ENCODE peak calls at places on chromosomes 16 and 17, in ten cellular contexts. One of them, this sample, is unnamed. For H3K36me3, the result is how much of the 10 kb centered on the place peaks cover.

GRCh38 chr16:81710596-81710995 is 68.5 kb upstream of the PLCG2 start:
- DNase-seq in DND-41: no peak
- DNase-seq in CD8-positive, alpha-beta memory T cell: no peak
- DNase-seq in heart left ventricle: no peak
- DNase-seq in neural progenitor cell: peak
- DNase-seq in PC-9: no peak
- DNase-seq in heart right ventricle: no peak
- DNase-seq in mesendoderm: peak
- DNase-seq in esophagus muscularis mucosa: no peak
- DNase-seq in IMR-90: no peak
- DNase-seq in this sample: no peak

GRCh38 chr17:7886227-7887037 is 2.2 kb upstream of the CHD3 start:
- DNase-seq in CD8-positive, alpha-beta memory T cell: peak
- DNase-seq in heart right ventricle: no peak
- DNase-seq in esophagus muscularis mucosa: no peak
- DNase-seq in IMR-90: peak
- DNase-seq in mesendoderm: peak
- DNase-seq in DND-41: peak
- DNase-seq in neural progenitor cell: peak
- DNase-seq in PC-9: peak
- DNase-seq in heart left ventricle: peak
- DNase-seq in this sample: peak

GRCh38 chr16:56776562-56776961 is 46.6 kb downstream of the NUP93 start:
- DNase-seq in mesendoderm: no peak
- DNase-seq in neural progenitor cell: no peak
- DNase-seq in esophagus muscularis mucosa: no peak
- DNase-seq in heart right ventricle: peak
- DNase-seq in DND-41: no peak
- DNase-seq in IMR-90: no peak
- DNase-seq in CD8-positive, alpha-beta memory T cell: no peak
- DNase-seq in PC-9: no peak
- DNase-seq in heart left ventricle: no peak
- DNase-seq in this sample: no peak

GRCh38 chr17:74545456-74546230 is at the start of gene CD300C:
- DNase-seq in heart right ventricle: no peak
- DNase-seq in esophagus muscularis mucosa: no peak
- DNase-seq in heart left ventricle: peak
- DNase-seq in DND-41: no peak
- DNase-seq in IMR-90: no peak
- DNase-seq in neural progenitor cell: no peak
- DNase-seq in CD8-positive, alpha-beta memory T cell: no peak
- DNase-seq in PC-9: no peak
- DNase-seq in mesendoderm: no peak
- DNase-seq in this sample: no peak

GRCh38 chr16:85096921-85097320 is 15.4 kb downstream of the CIBAR2 start:
- DNase-seq in esophagus muscularis mucosa: no peak
- DNase-seq in IMR-90: no peak
- DNase-seq in mesendoderm: no peak
- DNase-seq in heart left ventricle: no peak
- DNase-seq in heart right ventricle: no peak
- DNase-seq in CD8-positive, alpha-beta memory T cell: no peak
- DNase-seq in PC-9: no peak
- DNase-seq in DND-41: no peak
- DNase-seq in neural progenitor cell: no peak
- DNase-seq in this sample: no peak

GRCh38 chr16:24132797-24133155 is 123.4 kb upstream of the CACNG3 start:
- DNase-seq in neural progenitor cell: no peak
- DNase-seq in DND-41: no peak
- DNase-seq in CD8-positive, alpha-beta memory T cell: no peak
- DNase-seq in mesendoderm: no peak
- DNase-seq in heart left ventricle: no peak
- DNase-seq in esophagus muscularis mucosa: no peak
- DNase-seq in PC-9: no peak
- DNase-seq in IMR-90: no peak
- DNase-seq in heart right ventricle: no peak
- DNase-seq in this sample: no peak

GRCh38 chr16:87744750-87745514 is 20.9 kb downstream of the KLHDC4 start:
- DNase-seq in CD8-positive, alpha-beta memory T cell: no peak
- DNase-seq in mesendoderm: no peak
- DNase-seq in PC-9: no peak
- DNase-seq in esophagus muscularis mucosa: no peak
- DNase-seq in DND-41: no peak
- DNase-seq in heart right ventricle: no peak
- DNase-seq in heart left ventricle: no peak
- DNase-seq in neural progenitor cell: no peak
- DNase-seq in IMR-90: no peak
- DNase-seq in this sample: no peak

GRCh38 chr17:57451126-57451690 is 194.9 kb downstream of the MSI2 start:
- DNase-seq in PC-9: no peak
- DNase-seq in CD8-positive, alpha-beta memory T cell: no peak
- DNase-seq in neural progenitor cell: no peak
- DNase-seq in heart right ventricle: no peak
- DNase-seq in esophagus muscularis mucosa: no peak
- DNase-seq in mesendoderm: no peak
- DNase-seq in DND-41: peak
- DNase-seq in IMR-90: no peak
- DNase-seq in heart left ventricle: no peak
- DNase-seq in this sample: peak

GRCh38 chr16:83704656-83705055 is 103.1 kb upstream of the HSBP1 start:
- DNase-seq in heart left ventricle: no peak
- DNase-seq in IMR-90: no peak
- DNase-seq in mesendoderm: no peak
- DNase-seq in neural progenitor cell: no peak
- DNase-seq in esophagus muscularis mucosa: no peak
- DNase-seq in CD8-positive, alpha-beta memory T cell: no peak
- DNase-seq in heart right ventricle: no peak
- DNase-seq in DND-41: no peak
- DNase-seq in PC-9: no peak
- DNase-seq in this sample: no peak

DNA sequence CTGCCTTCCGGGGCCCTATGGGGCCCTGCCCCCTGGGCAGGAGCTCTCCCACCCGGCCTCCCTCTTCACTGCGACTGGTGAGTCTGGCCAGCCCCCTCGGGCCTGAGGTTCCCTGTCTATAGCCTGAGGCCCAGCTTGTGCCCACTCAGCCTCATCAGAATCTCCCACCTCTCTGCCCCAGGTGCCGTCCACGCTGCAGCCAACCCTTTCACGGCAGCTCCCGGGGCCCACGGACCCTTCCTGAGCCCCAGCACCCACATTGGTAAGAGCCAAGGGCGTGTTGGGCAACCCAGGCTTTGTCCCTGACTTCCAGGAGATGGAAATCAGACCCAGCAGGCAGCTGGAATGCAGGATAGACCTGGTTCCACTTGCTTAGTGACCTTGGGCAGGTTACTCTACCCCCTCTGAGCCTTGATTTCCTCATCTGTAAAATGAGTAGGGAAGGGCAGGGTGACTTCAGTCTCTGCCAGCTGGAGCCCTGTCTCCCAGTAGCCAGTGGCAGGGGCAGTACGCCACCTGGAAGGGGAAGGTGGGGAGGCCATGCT is 9.2 kb downstream of the FBRS start:
- DNase-seq in mesendoderm: no peak
- DNase-seq in PC-9: no peak
- DNase-seq in neural progenitor cell: no peak
- DNase-seq in heart left ventricle: no peak
- DNase-seq in heart right ventricle: no peak
- DNase-seq in IMR-90: no peak
- DNase-seq in CD8-positive, alpha-beta memory T cell: no peak
- DNase-seq in esophagus muscularis mucosa: no peak
- DNase-seq in DND-41: no peak
- DNase-seq in this sample: no peak
- H3K36me3 ChIP-seq in mesendoderm: under half
- H3K36me3 ChIP-seq in PC-9: under half
- H3K36me3 ChIP-seq in neural progenitor cell: under half
- H3K36me3 ChIP-seq in heart left ventricle: under half
- H3K36me3 ChIP-seq in heart right ventricle: half or more
- H3K36me3 ChIP-seq in IMR-90: half or more
- H3K36me3 ChIP-seq in CD8-positive, alpha-beta memory T cell: under half
- H3K36me3 ChIP-seq in esophagus muscularis mucosa: half or more
- H3K36me3 ChIP-seq in DND-41: half or more
- H3K36me3 ChIP-seq in this sample: half or more

GRCh38 chr16:22751685-22752084 is 62.3 kb upstream of the HS3ST2 start:
- DNase-seq in neural progenitor cell: no peak
- DNase-seq in DND-41: no peak
- DNase-seq in mesendoderm: no peak
- DNase-seq in CD8-positive, alpha-beta memory T cell: no peak
- DNase-seq in IMR-90: no peak
- DNase-seq in heart left ventricle: no peak
- DNase-seq in PC-9: no peak
- DNase-seq in heart right ventricle: no peak
- DNase-seq in esophagus muscularis mucosa: no peak
- DNase-seq in this sample: no peak

GRCh38 chr16:22754577-22754976 is 59.4 kb upstream of the HS3ST2 start:
- DNase-seq in heart left ventricle: no peak
- DNase-seq in heart right ventricle: no peak
- DNase-seq in PC-9: no peak
- DNase-seq in mesendoderm: no peak
- DNase-seq in esophagus muscularis mucosa: peak
- DNase-seq in DND-41: no peak
- DNase-seq in CD8-positive, alpha-beta memory T cell: no peak
- DNase-seq in IMR-90: no peak
- DNase-seq in neural progenitor cell: no peak
- DNase-seq in this sample: no peak

GRCh38 chr16:22751104-22751667 is 62.8 kb upstream of the HS3ST2 start:
- DNase-seq in CD8-positive, alpha-beta memory T cell: no peak
- DNase-seq in IMR-90: no peak
- DNase-seq in mesendoderm: no peak
- DNase-seq in PC-9: no peak
- DNase-seq in heart left ventricle: no peak
- DNase-seq in DND-41: no peak
- DNase-seq in heart right ventricle: no peak
- DNase-seq in neural progenitor cell: no peak
- DNase-seq in esophagus muscularis mucosa: no peak
- DNase-seq in this sample: no peak
- H3K36me3 ChIP-seq in CD8-positive, alpha-beta memory T cell: under half
- H3K36me3 ChIP-seq in IMR-90: under half
- H3K36me3 ChIP-seq in mesendoderm: under half
- H3K36me3 ChIP-seq in PC-9: under half
- H3K36me3 ChIP-seq in heart left ventricle: under half
- H3K36me3 ChIP-seq in DND-41: under half
- H3K36me3 ChIP-seq in heart right ventricle: under half
- H3K36me3 ChIP-seq in neural progenitor cell: under half
- H3K36me3 ChIP-seq in esophagus muscularis mucosa: under half
- H3K36me3 ChIP-seq in this sample: under half

GRCh38 chr17:50392621-50393020 is 4.7 kb downstream of the LRRC59 start:
- DNase-seq in PC-9: no peak
- DNase-seq in mesendoderm: no peak
- DNase-seq in CD8-positive, alpha-beta memory T cell: no peak
- DNase-seq in esophagus muscularis mucosa: no peak
- DNase-seq in heart right ventricle: no peak
- DNase-seq in neural progenitor cell: no peak
- DNase-seq in IMR-90: no peak
- DNase-seq in heart left ventricle: no peak
- DNase-seq in DND-41: no peak
- DNase-seq in this sample: no peak
- H3K36me3 ChIP-seq in PC-9: half or more
- H3K36me3 ChIP-seq in mesendoderm: under half
- H3K36me3 ChIP-seq in CD8-positive, alpha-beta memory T cell: half or more
- H3K36me3 ChIP-seq in esophagus muscularis mucosa: half or more
- H3K36me3 ChIP-seq in heart right ventricle: under half
- H3K36me3 ChIP-seq in neural progenitor cell: under half
- H3K36me3 ChIP-seq in IMR-90: half or more
- H3K36me3 ChIP-seq in heart left ventricle: under half
- H3K36me3 ChIP-seq in DND-41: half or more
- H3K36me3 ChIP-seq in this sample: half or more

GRCh38 chr16:80023865-80024264 is 423.3 kb upstream of the MAF start:
- DNase-seq in IMR-90: peak
- DNase-seq in CD8-positive, alpha-beta memory T cell: no peak
- DNase-seq in DND-41: no peak
- DNase-seq in neural progenitor cell: no peak
- DNase-seq in heart right ventricle: no peak
- DNase-seq in mesendoderm: no peak
- DNase-seq in PC-9: no peak
- DNase-seq in esophagus muscularis mucosa: no peak
- DNase-seq in heart left ventricle: no peak
- DNase-seq in this sample: no peak
- H3K36me3 ChIP-seq in IMR-90: under half
- H3K36me3 ChIP-seq in CD8-positive, alpha-beta memory T cell: under half
- H3K36me3 ChIP-seq in DND-41: under half
- H3K36me3 ChIP-seq in neural progenitor cell: under half
- H3K36me3 ChIP-seq in heart right ventricle: under half
- H3K36me3 ChIP-seq in mesendoderm: under half
- H3K36me3 ChIP-seq in PC-9: under half
- H3K36me3 ChIP-seq in esophagus muscularis mucosa: under half
- H3K36me3 ChIP-seq in heart left ventricle: under half
- H3K36me3 ChIP-seq in this sample: under half

DNA sequence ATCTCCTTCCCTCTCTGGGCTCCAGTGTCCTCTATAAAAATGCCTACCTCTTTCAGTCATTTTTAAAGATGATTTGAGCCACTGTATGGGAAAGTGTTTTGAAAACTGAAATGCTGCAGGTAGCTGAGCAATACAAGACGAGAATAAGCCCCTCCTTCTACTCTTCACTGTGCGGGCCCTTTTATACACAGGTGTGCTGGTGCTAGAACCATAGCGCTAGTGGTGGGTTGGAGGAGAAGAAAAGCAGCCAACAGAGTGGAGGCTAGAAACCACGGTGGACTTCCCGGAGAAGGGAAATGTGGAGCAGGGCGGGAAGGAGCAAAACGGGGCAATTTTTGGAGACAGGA is 58.2 kb upstream of the DLX4 start:
- DNase-seq in PC-9: no peak
- DNase-seq in IMR-90: no peak
- DNase-seq in DND-41: no peak
- DNase-seq in mesendoderm: no peak
- DNase-seq in heart right ventricle: no peak
- DNase-seq in heart left ventricle: no peak
- DNase-seq in neural progenitor cell: no peak
- DNase-seq in esophagus muscularis mucosa: no peak
- DNase-seq in CD8-positive, alpha-beta memory T cell: no peak
- DNase-seq in this sample: no peak
- H3K36me3 ChIP-seq in PC-9: under half
- H3K36me3 ChIP-seq in IMR-90: under half
- H3K36me3 ChIP-seq in DND-41: under half
- H3K36me3 ChIP-seq in mesendoderm: under half
- H3K36me3 ChIP-seq in heart right ventricle: under half
- H3K36me3 ChIP-seq in heart left ventricle: under half
- H3K36me3 ChIP-seq in neural progenitor cell: under half
- H3K36me3 ChIP-seq in esophagus muscularis mucosa: under half
- H3K36me3 ChIP-seq in CD8-positive, alpha-beta memory T cell: under half
- H3K36me3 ChIP-seq in this sample: under half

This sample was measured in CD4-positive, CD25-positive, alpha-beta regulatory T cell.